ENCODE peak calls at places on chromosome 4, in eight cellular contexts. C is CD8-positive, alpha-beta memory T cell; V is left ventricle myocardium inferior; S is cardiac fibroblast; P is uterus; U is NT2/D1; Y is tibial artery; A is GM12865. D is an unnamed sample.

GRCh38 chr4:24373662-24374061 is 210.7 kb downstream of the DHX15 start:
- DNase-seq in V (no peak), S (no peak), C (no peak), P (no peak), U (no peak), A (no peak), Y (no peak), D (no peak)

GRCh38 chr4:18444286-18444685 is 422.7 kb upstream of the LCORL start:
- DNase-seq in C (no peak), Y (no peak), P (no peak), V (no peak), U (no peak), A (no peak), S (no peak), D (no peak)

GRCh38 chr4:11585506-11585905 is 156.8 kb upstream of the HS3ST1 start:
- DNase-seq in C (no peak), Y (no peak), A (no peak), S (peak), U (no peak), P (peak), V (no peak), D (no peak)

GRCh38 chr4:31069151-31069550 is 349.0 kb downstream of the PCDH7 start:
- DNase-seq in V (no peak), S (no peak), P (no peak), C (no peak), A (no peak), U (no peak), Y (no peak), D (no peak)

GRCh38 chr4:175017751-175018150 is 99.6 kb downstream of the ADAM29 start:
- DNase-seq in P (no peak), Y (no peak), C (no peak), A (no peak), S (no peak), U (no peak), V (no peak), D (no peak)

GRCh38 chr4:98747659-98748091 is 89.3 kb upstream of the TSPAN5 start:
- DNase-seq in Y (no peak), A (no peak), C (no peak), V (no peak), P (no peak), U (peak), S (no peak), D (no peak)

GRCh38 chr4:90515191-90515590 is 388.0 kb downstream of the CCSER1 start:
- DNase-seq in A (no peak), P (no peak), U (no peak), C (no peak), V (no peak), S (no peak), Y (no peak), D (no peak)

GRCh38 chr4:38621004-38621684 is 42.9 kb upstream of the KLF3 start:
- DNase-seq in C (no peak), Y (no peak), S (peak), V (no peak), P (no peak), U (no peak), A (no peak), D (no peak)

GRCh38 chr4:123168812-123169211 is 227.8 kb upstream of the SPRY1 start:
- DNase-seq in V (no peak), Y (no peak), C (no peak), P (no peak), U (no peak), A (peak), S (no peak), D (no peak)

GRCh38 chr4:63430105-63430504 is 979.1 kb downstream of the TECRL start:
- DNase-seq in Y (no peak), A (no peak), P (no peak), S (no peak), V (no peak), C (no peak), U (no peak), D (no peak)

GRCh38 chr4:177214935-177215334 is 94.7 kb upstream of the NEIL3 start:
- DNase-seq in A (no peak), V (no peak), U (no peak), S (peak), Y (no peak), P (no peak), C (no peak), D (no peak)

GRCh38 chr4:52058275-52058674 is 7.2 kb downstream of the SPATA18 start:
- DNase-seq in U (no peak), S (no peak), V (no peak), C (no peak), Y (no peak), P (no peak), A (no peak), D (no peak)

GRCh38 chr4:176611954-176612353 is 180.8 kb downstream of the VEGFC start:
- DNase-seq in C (no peak), S (peak), U (no peak), V (no peak), A (no peak), Y (no peak), P (no peak), D (no peak)

GRCh38 chr4:28973591-28974350 is 1746.4 kb upstream of the PCDH7 start:
- DNase-seq in C (no peak), U (no peak), Y (no peak), V (no peak), P (no peak), S (peak), A (no peak), D (no peak)

GRCh38 chr4:76453232-76453631 is 18.2 kb downstream of the SHROOM3 start:
- DNase-seq in S (no peak), U (no peak), C (no peak), P (no peak), Y (no peak), A (no peak), V (no peak), D (no peak)

GRCh38 chr4:11470709-11471441 is 42.2 kb upstream of the HS3ST1 start:
- DNase-seq in S (no peak), C (no peak), V (no peak), U (no peak), Y (no peak), A (no peak), P (no peak), D (no peak)

GRCh38 chr4:74109894-74110605 is 11.1 kb upstream of the CXCL2 start:
- DNase-seq in C (no peak), S (peak), U (no peak), A (no peak), V (no peak), Y (no peak), P (no peak), D (no peak)

GRCh38 chr4:67071641-67072040 is 473.7 kb downstream of the CENPC start:
- DNase-seq in A (no peak), P (no peak), S (no peak), V (no peak), Y (no peak), C (no peak), U (no peak), D (no peak)

GRCh38 chr4:1416948-1417260 is 10.7 kb upstream of the NKX1-1 start:
- DNase-seq in S (no peak), V (no peak), A (no peak), Y (peak), C (no peak), P (no peak), U (no peak), D (no peak)

GRCh38 chr4:8829584-8829983 is 42.1 kb downstream of the HMX1 start:
- DNase-seq in C (no peak), U (no peak), S (no peak), V (no peak), A (no peak), Y (peak), P (no peak), D (no peak)

GRCh38 chr4:145804134-145804533 is 124.2 kb downstream of the C4orf51 start:
- DNase-seq in V (no peak), U (no peak), C (no peak), S (peak), P (peak), Y (no peak), A (no peak), D (no peak)

GRCh38 chr4:25234390-25235367 is 846 bp downstream of the PI4K2B start:
- DNase-seq in V (peak), C (peak), S (peak), U (no peak), P (peak), A (peak), Y (peak), D (peak)

GRCh38 chr4:174283507-174284180 is at the start of the genes CEP44 and FBXO8:
- DNase-seq in S (peak), V (peak), Y (peak), A (peak), U (peak), P (peak), C (peak), D (peak)

GRCh38 chr4:147368948-147369347 is 111.9 kb upstream of the EDNRA start:
- DNase-seq in U (no peak), A (no peak), Y (no peak), V (no peak), C (no peak), S (peak), P (no peak), D (no peak)

GRCh38 chr4:38855466-38855865 is 1.2 kb downstream of the TLR6 start:
- DNase-seq in V (no peak), C (no peak), A (peak), S (no peak), Y (no peak), U (no peak), P (no peak), D (no peak)

GRCh38 chr4:106036848-106037247 is 141.6 kb downstream of the NPNT start:
- DNase-seq in V (no peak), Y (no peak), S (no peak), C (no peak), P (no peak), A (no peak), U (no peak), D (no peak)

GRCh38 chr4:124431663-124432192 is 280.8 kb downstream of the ANKRD50 start:
- DNase-seq in Y (no peak), U (no peak), P (no peak), C (no peak), V (no peak), S (peak), A (no peak), D (no peak)

GRCh38 chr4:55736605-55737183 is 82.9 kb upstream of the EXOC1L start:
- DNase-seq in C (no peak), A (peak), P (no peak), V (no peak), Y (no peak), U (no peak), S (peak), D (no peak)

GRCh38 chr4:130368668-130369067 is 1272.7 kb downstream of the C4orf33 start:
- DNase-seq in S (no peak), P (no peak), Y (no peak), V (no peak), A (no peak), U (no peak), C (no peak), D (no peak)

GRCh38 chr4:22969314-22969896 is 276.7 kb downstream of the GBA3 start:
- DNase-seq in Y (no peak), V (no peak), S (peak), P (no peak), C (no peak), U (no peak), A (no peak), D (no peak)
- H3K4me3 ChIP-seq in Y (no peak), V (no peak), S (no peak), P (no peak), C (no peak), U (no peak), A (no peak), D (no peak)

DNA sequence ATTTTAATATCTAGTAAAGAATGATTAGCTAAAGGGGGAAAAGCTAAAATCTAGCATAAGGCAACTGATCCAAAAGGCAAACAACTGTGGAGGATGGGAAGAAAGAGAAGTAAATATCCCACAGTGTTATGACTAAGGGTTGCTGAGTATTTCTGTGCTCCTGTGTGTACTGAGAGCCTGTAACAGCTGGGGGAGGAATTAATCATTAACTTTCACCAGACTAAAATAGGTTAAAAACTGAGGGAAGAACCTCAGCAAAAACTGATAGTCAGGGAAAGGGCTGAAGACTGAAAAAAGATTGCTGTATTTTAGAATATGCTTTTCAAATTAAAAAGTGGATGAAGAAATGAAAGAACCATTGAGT is 365.9 kb downstream of the CXXC4 start:
- DNase-seq in S (no peak), P (no peak), C (no peak), Y (no peak), A (no peak), V (no peak), U (no peak), D (no peak)
- H3K4me3 ChIP-seq in S (no peak), P (no peak), C (no peak), Y (no peak), A (no peak), V (no peak), U (no peak), D (no peak)

DNA sequence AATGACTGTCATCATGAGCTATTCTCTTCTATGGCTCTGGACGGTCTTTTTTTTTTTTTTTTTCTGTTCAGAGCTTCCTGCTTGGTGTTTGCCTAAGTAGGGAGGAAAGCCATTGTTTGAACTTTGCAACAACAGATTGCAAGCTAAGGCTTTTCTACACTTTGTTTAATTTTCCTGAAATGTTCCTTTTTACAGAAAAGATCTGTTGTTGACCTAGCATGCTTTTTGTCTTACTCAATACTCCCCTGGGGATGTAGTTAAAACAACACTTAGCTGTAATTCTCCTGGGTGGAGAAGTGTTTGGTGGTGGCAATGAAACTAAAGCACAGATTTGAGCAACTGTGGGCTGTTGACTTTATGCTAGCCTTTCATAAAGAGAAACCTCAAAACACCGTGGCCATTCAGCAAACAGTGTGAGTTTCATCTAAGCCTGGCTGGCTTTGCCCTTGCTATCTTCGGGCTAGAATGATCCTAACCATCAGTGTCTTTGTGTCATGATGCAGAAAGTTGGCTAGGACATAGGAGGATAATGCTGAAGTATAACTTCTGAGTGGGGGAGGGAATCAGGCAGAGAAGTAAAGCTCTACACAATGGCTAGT is 110.5 kb downstream of the ANXA3 start:
- DNase-seq in P (no peak), V (no peak), S (peak), C (no peak), U (no peak), Y (no peak), A (peak), D (no peak)
- H3K4me3 ChIP-seq in P (no peak), V (peak), S (peak), C (no peak), U (no peak), Y (no peak), A (no peak), D (no peak)

GRCh38 chr4:7800996-7801395 is 138.7 kb downstream of the AFAP1 start:
- DNase-seq in Y (no peak), V (no peak), S (no peak), U (no peak), C (no peak), P (no peak), A (no peak), D (no peak)
- H3K4me3 ChIP-seq in Y (no peak), V (no peak), S (no peak), U (no peak), C (no peak), P (no peak), A (no peak), D (no peak)

GRCh38 chr4:6781561-6781960 is 966 bp upstream of the KIAA0232 start:
- DNase-seq in A (no peak), U (no peak), P (no peak), V (no peak), S (no peak), Y (no peak), C (no peak), D (no peak)
- H3K4me3 ChIP-seq in A (peak), U (peak), P (no peak), V (peak), S (no peak), Y (peak), C (peak), D (peak)

DNA sequence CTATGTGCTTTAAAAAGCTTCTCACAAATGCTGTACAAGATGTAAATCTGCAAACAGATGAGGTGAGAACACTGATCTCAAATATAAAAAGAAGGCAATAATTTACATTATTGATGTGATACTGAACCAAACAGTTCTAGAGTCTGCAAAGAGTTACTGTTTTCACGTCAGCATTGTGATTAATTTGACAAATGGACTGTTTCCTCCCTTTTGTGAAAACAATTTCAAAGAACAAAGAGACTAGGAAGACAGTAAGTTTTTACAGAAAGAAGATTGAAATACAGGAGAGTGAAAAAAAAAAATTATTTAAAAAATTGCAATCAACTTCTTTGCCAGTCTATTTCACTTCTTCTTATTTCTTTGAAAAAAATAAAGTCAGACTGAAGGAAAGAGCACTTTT is 28.0 kb downstream of the TAPT1 start:
- DNase-seq in U (no peak), A (no peak), P (no peak), Y (no peak), V (no peak), C (no peak), S (no peak), D (no peak)
- H3K4me3 ChIP-seq in U (no peak), A (no peak), P (no peak), Y (no peak), V (no peak), C (no peak), S (no peak), D (no peak)

GRCh38 chr4:57081651-57082349 is 28.4 kb downstream of the IGFBP7 start:
- DNase-seq in S (no peak), A (no peak), V (no peak), C (no peak), P (no peak), U (peak), Y (no peak), D (no peak)
- H3K4me3 ChIP-seq in S (no peak), A (no peak), V (no peak), C (no peak), P (no peak), U (no peak), Y (no peak), D (no peak)

GRCh38 chr4:150679018-150679766 is 97.2 kb downstream of the MAB21L2 start:
- DNase-seq in U (no peak), Y (no peak), P (no peak), C (no peak), A (no peak), S (no peak), V (no peak), D (no peak)
- H3K4me3 ChIP-seq in U (no peak), Y (no peak), P (no peak), C (no peak), A (no peak), S (no peak), V (no peak), D (no peak)

DNA sequence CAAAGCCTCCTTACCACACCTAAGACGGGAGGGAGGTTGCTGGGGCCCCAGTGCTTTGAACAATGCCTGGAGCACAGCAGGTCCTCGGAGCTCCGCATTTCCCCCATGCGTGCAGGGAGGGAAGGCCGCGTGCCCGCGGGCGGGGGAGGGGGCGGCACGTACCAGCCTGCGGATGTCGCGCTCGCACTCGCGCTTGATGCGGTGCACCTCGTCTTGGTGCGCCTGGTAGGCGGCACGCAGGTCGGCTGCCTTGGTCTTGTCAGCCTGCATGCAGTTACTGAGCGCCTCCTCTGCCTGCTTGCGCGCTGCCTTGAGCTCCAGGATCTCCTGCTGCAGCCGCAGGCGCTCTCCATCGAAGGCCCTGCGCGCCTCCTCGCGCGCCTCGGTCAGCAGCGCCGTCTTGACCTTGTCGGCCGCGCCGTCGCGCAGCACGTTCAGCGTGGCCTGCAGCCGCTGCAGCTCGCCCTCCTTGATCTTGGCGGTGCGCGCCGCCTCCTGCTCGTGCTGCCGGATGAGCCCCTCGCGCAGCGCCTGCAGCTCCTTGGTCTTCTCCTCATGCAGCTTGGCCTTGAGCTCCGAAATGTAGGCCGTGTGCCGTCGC is 87.2 kb upstream of the C4orf50 start:
- DNase-seq in P (no peak), A (no peak), V (no peak), U (no peak), S (no peak), Y (no peak), C (no peak), D (no peak)
- H3K4me3 ChIP-seq in P (no peak), A (no peak), V (no peak), U (no peak), S (no peak), Y (no peak), C (no peak), D (no peak)

DNA sequence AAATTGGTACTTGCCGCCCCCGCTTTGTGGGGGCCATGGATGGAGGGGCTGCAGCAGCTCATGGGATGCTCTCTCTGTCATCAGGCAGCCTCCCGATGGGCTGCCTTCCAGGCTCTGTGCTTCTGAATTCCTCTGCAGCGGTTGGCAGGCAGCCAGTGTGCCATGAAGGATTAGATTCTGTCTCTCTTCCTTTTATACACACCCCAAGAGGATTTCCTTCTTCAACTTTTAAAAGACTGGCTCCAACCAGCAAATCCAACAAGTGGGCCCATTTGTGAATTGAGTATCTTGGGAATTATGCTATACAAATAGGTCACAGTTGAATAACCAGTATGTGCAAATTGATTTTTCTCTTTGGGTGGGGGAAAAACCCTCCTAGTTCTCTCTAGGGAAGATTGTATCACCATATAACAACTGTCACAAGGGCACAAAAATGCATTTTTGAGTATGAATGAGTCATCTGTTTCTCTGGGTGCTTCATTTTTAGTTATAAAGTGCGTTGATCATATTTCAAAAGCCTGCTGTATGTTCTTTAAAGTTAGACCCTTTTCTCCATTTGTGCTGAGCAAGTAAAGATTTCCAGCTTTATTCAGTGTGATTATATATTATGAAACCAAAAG is 96.8 kb upstream of the FAT1 start:
- DNase-seq in C (no peak), Y (no peak), P (no peak), U (no peak), V (peak), A (no peak), S (peak), D (peak)
- H3K4me3 ChIP-seq in C (no peak), Y (no peak), P (no peak), U (no peak), V (no peak), A (no peak), S (no peak), D (no peak)